ENCODE peak calls at places on chromosomes 16 and 17, in ten cellular contexts. One of them, this sample, is unnamed.

GRCh38 chr16:68234188-68235104 is 1.5 kb downstream of the ESRP2 start:
- DNase-seq in Panc1: no peak
- DNase-seq in SK-N-SH: no peak
- DNase-seq in sigmoid colon: peak; percentile 67
- DNase-seq in upper lobe of left lung: peak; percentile 40
- DNase-seq in stomach: peak; percentile 99
- DNase-seq in spleen: no peak
- DNase-seq in H1: no peak
- DNase-seq in endothelial cell of umbilical vein: no peak
- DNase-seq in SK-N-MC: no peak
- DNase-seq in this sample: peak; percentile 97

GRCh38 chr16:19716183-19716582 is 1.8 kb downstream of the KNOP1 start:
- DNase-seq in sigmoid colon: no peak
- DNase-seq in spleen: no peak
- DNase-seq in SK-N-SH: no peak
- DNase-seq in H1: no peak
- DNase-seq in upper lobe of left lung: no peak
- DNase-seq in stomach: no peak
- DNase-seq in SK-N-MC: no peak
- DNase-seq in endothelial cell of umbilical vein: no peak
- DNase-seq in Panc1: no peak
- DNase-seq in this sample: peak; percentile 63

GRCh38 chr16:31295206-31295605 is 35.4 kb downstream of the ITGAM start:
- DNase-seq in Panc1: no peak
- DNase-seq in stomach: no peak
- DNase-seq in SK-N-SH: no peak
- DNase-seq in spleen: no peak
- DNase-seq in upper lobe of left lung: no peak
- DNase-seq in H1: no peak
- DNase-seq in endothelial cell of umbilical vein: no peak
- DNase-seq in SK-N-MC: no peak
- DNase-seq in sigmoid colon: no peak
- DNase-seq in this sample: no peak

GRCh38 chr17:82734987-82735866 is at the start of gene FN3K:
- DNase-seq in Panc1: no peak
- DNase-seq in sigmoid colon: peak; percentile 92
- DNase-seq in SK-N-MC: no peak
- DNase-seq in endothelial cell of umbilical vein: peak; percentile 64
- DNase-seq in upper lobe of left lung: peak; percentile 94
- DNase-seq in stomach: peak; percentile 74
- DNase-seq in SK-N-SH: peak; percentile 97
- DNase-seq in H1: no peak
- DNase-seq in spleen: peak; percentile 80
- DNase-seq in this sample: peak; percentile 73

GRCh38 chr17:1298616-1299015 is 19.2 kb downstream of the TRARG1 start:
- DNase-seq in SK-N-MC: no peak
- DNase-seq in Panc1: no peak
- DNase-seq in spleen: no peak
- DNase-seq in stomach: no peak
- DNase-seq in sigmoid colon: no peak
- DNase-seq in endothelial cell of umbilical vein: no peak
- DNase-seq in H1: peak; percentile 33
- DNase-seq in SK-N-SH: no peak
- DNase-seq in upper lobe of left lung: peak; percentile 81
- DNase-seq in this sample: no peak

GRCh38 chr16:19085679-19086200 is 18.3 kb downstream of the COQ7 start:
- DNase-seq in spleen: no peak
- DNase-seq in SK-N-MC: no peak
- DNase-seq in H1: no peak
- DNase-seq in stomach: peak; percentile 49
- DNase-seq in SK-N-SH: peak; percentile 22
- DNase-seq in sigmoid colon: no peak
- DNase-seq in upper lobe of left lung: no peak
- DNase-seq in endothelial cell of umbilical vein: peak; percentile 54
- DNase-seq in Panc1: no peak
- DNase-seq in this sample: peak; percentile 64

GRCh38 chr16:85057212-85057889 is 29.8 kb downstream of the KIAA0513 start:
- DNase-seq in endothelial cell of umbilical vein: no peak
- DNase-seq in SK-N-SH: no peak
- DNase-seq in Panc1: no peak
- DNase-seq in H1: no peak
- DNase-seq in SK-N-MC: no peak
- DNase-seq in sigmoid colon: no peak
- DNase-seq in spleen: no peak
- DNase-seq in upper lobe of left lung: no peak
- DNase-seq in stomach: peak; percentile 42
- DNase-seq in this sample: no peak

GRCh38 chr17:17134952-17135340 is 71.2 kb downstream of the PLD6 start:
- DNase-seq in upper lobe of left lung: no peak
- DNase-seq in SK-N-SH: no peak
- DNase-seq in H1: no peak
- DNase-seq in stomach: no peak
- DNase-seq in spleen: no peak
- DNase-seq in sigmoid colon: no peak
- DNase-seq in SK-N-MC: no peak
- DNase-seq in endothelial cell of umbilical vein: no peak
- DNase-seq in Panc1: no peak
- DNase-seq in this sample: no peak

GRCh38 chr17:63675607-63676539 is 24.1 kb downstream of the LIMD2 start:
- DNase-seq in sigmoid colon: peak; percentile 84
- DNase-seq in Panc1: no peak
- DNase-seq in H1: no peak
- DNase-seq in stomach: peak; percentile 93
- DNase-seq in upper lobe of left lung: no peak
- DNase-seq in spleen: no peak
- DNase-seq in SK-N-SH: peak; percentile 85
- DNase-seq in endothelial cell of umbilical vein: peak; percentile 99
- DNase-seq in SK-N-MC: no peak
- DNase-seq in this sample: peak; percentile 86

GRCh38 chr16:47019563-47019962 is 46.1 kb upstream of the DNAJA2 start:
- DNase-seq in Panc1: no peak
- DNase-seq in spleen: no peak
- DNase-seq in upper lobe of left lung: no peak
- DNase-seq in SK-N-MC: no peak
- DNase-seq in endothelial cell of umbilical vein: peak; percentile 34
- DNase-seq in sigmoid colon: no peak
- DNase-seq in SK-N-SH: no peak
- DNase-seq in H1: no peak
- DNase-seq in stomach: no peak
- DNase-seq in this sample: no peak

GRCh38 chr17:82320956-82321927 is 3.8 kb upstream of the CD7 start:
- DNase-seq in Panc1: no peak
- DNase-seq in SK-N-MC: no peak
- DNase-seq in SK-N-SH: peak; percentile 95
- DNase-seq in endothelial cell of umbilical vein: no peak
- DNase-seq in spleen: peak; percentile 90
- DNase-seq in sigmoid colon: no peak
- DNase-seq in stomach: no peak
- DNase-seq in upper lobe of left lung: peak; percentile 94
- DNase-seq in H1: no peak
- DNase-seq in this sample: peak; percentile 40

GRCh38 chr17:81581758-81582157 is 29.6 kb upstream of the FAAP100 start:
- DNase-seq in SK-N-MC: no peak
- DNase-seq in upper lobe of left lung: no peak
- DNase-seq in endothelial cell of umbilical vein: no peak
- DNase-seq in Panc1: no peak
- DNase-seq in SK-N-SH: no peak
- DNase-seq in spleen: no peak
- DNase-seq in sigmoid colon: no peak
- DNase-seq in H1: no peak
- DNase-seq in stomach: no peak
- DNase-seq in this sample: no peak

GRCh38 chr17:65594585-65594940 is 33.1 kb upstream of the AXIN2 start:
- DNase-seq in spleen: no peak
- DNase-seq in sigmoid colon: no peak
- DNase-seq in H1: no peak
- DNase-seq in Panc1: no peak
- DNase-seq in SK-N-SH: no peak
- DNase-seq in endothelial cell of umbilical vein: no peak
- DNase-seq in upper lobe of left lung: no peak
- DNase-seq in SK-N-MC: no peak
- DNase-seq in stomach: no peak
- DNase-seq in this sample: no peak

GRCh38 chr17:74379495-74380085 is 12.3 kb downstream of the GPR142 start:
- DNase-seq in sigmoid colon: peak; percentile 94
- DNase-seq in stomach: peak; percentile 97
- DNase-seq in SK-N-MC: peak; percentile 32
- DNase-seq in spleen: peak; percentile 97
- DNase-seq in Panc1: no peak
- DNase-seq in endothelial cell of umbilical vein: peak; percentile 64
- DNase-seq in SK-N-SH: peak; percentile 98
- DNase-seq in upper lobe of left lung: peak; percentile 91
- DNase-seq in H1: peak; percentile 75
- DNase-seq in this sample: peak; percentile 95

GRCh38 chr17:74380959-74381808 is 13.9 kb downstream of the GPR142 start:
- DNase-seq in spleen: no peak
- DNase-seq in H1: no peak
- DNase-seq in upper lobe of left lung: no peak
- DNase-seq in sigmoid colon: no peak
- DNase-seq in SK-N-SH: no peak
- DNase-seq in endothelial cell of umbilical vein: no peak
- DNase-seq in SK-N-MC: no peak
- DNase-seq in stomach: no peak
- DNase-seq in Panc1: no peak
- DNase-seq in this sample: peak; percentile 30

GRCh38 chr17:74383140-74383539 is 15.8 kb downstream of the GPR142 start:
- DNase-seq in endothelial cell of umbilical vein: no peak
- DNase-seq in SK-N-MC: no peak
- DNase-seq in Panc1: no peak
- DNase-seq in stomach: no peak
- DNase-seq in spleen: no peak
- DNase-seq in SK-N-SH: no peak
- DNase-seq in upper lobe of left lung: no peak
- DNase-seq in sigmoid colon: no peak
- DNase-seq in H1: no peak
- DNase-seq in this sample: no peak

GRCh38 chr17:74385201-74385600 is 17.9 kb downstream of the GPR142 start:
- DNase-seq in sigmoid colon: no peak
- DNase-seq in Panc1: no peak
- DNase-seq in SK-N-MC: no peak
- DNase-seq in stomach: no peak
- DNase-seq in H1: no peak
- DNase-seq in endothelial cell of umbilical vein: no peak
- DNase-seq in spleen: no peak
- DNase-seq in upper lobe of left lung: no peak
- DNase-seq in SK-N-SH: no peak
- DNase-seq in this sample: no peak

GRCh38 chr17:74380086-74380958 is 13.0 kb downstream of the GPR142 start:
- DNase-seq in spleen: no peak
- DNase-seq in SK-N-SH: no peak
- DNase-seq in sigmoid colon: no peak
- DNase-seq in H1: no peak
- DNase-seq in upper lobe of left lung: no peak
- DNase-seq in SK-N-MC: no peak
- DNase-seq in stomach: peak; percentile 70
- DNase-seq in endothelial cell of umbilical vein: no peak
- DNase-seq in Panc1: no peak
- DNase-seq in this sample: peak; percentile 68
- TF ChIP-seq POLR2AphosphoS5 in spleen: no peak
- TF ChIP-seq POLR2AphosphoS5 in SK-N-SH: no peak
- TF ChIP-seq POLR2AphosphoS5 in sigmoid colon: no peak
- TF ChIP-seq POLR2AphosphoS5 in H1: no peak
- TF ChIP-seq POLR2AphosphoS5 in upper lobe of left lung: no peak
- TF ChIP-seq POLR2AphosphoS5 in SK-N-MC: no peak
- TF ChIP-seq POLR2AphosphoS5 in stomach: peak; percentile 56
- TF ChIP-seq POLR2AphosphoS5 in endothelial cell of umbilical vein: no peak
- TF ChIP-seq POLR2AphosphoS5 in Panc1: no peak
- TF ChIP-seq POLR2AphosphoS5 in this sample: peak; percentile 12

GRCh38 chr17:3916013-3916696 is at the start of gene P2RX1:
- DNase-seq in endothelial cell of umbilical vein: no peak
- DNase-seq in spleen: peak; percentile 90
- DNase-seq in sigmoid colon: no peak
- DNase-seq in SK-N-SH: no peak
- DNase-seq in Panc1: no peak
- DNase-seq in stomach: peak; percentile 60
- DNase-seq in SK-N-MC: no peak
- DNase-seq in H1: no peak
- DNase-seq in upper lobe of left lung: peak; percentile 79
- DNase-seq in this sample: peak; percentile 79
- H3K4me3 ChIP-seq in endothelial cell of umbilical vein: no peak within 1 kb of the TSS
- H3K4me3 ChIP-seq in spleen: peak within 1 kb of the TSS; percentile 40
- H3K4me3 ChIP-seq in sigmoid colon: peak within 1 kb of the TSS; percentile 35
- H3K4me3 ChIP-seq in SK-N-SH: no peak within 1 kb of the TSS
- H3K4me3 ChIP-seq in Panc1: no peak within 1 kb of the TSS
- H3K4me3 ChIP-seq in stomach: peak within 1 kb of the TSS; percentile 11
- H3K4me3 ChIP-seq in SK-N-MC: no peak within 1 kb of the TSS
- H3K4me3 ChIP-seq in H1: no peak within 1 kb of the TSS
- H3K4me3 ChIP-seq in upper lobe of left lung: no peak within 1 kb of the TSS
- H3K4me3 ChIP-seq in this sample: no peak within 1 kb of the TSS

GRCh38 chr17:78013683-78014467 is 55.4 kb downstream of the TNRC6C start:
- DNase-seq in spleen: no peak
- DNase-seq in SK-N-SH: peak; percentile 71
- DNase-seq in stomach: peak; percentile 40
- DNase-seq in H1: no peak
- DNase-seq in Panc1: peak; percentile 33
- DNase-seq in sigmoid colon: peak; percentile 72
- DNase-seq in SK-N-MC: peak; percentile 66
- DNase-seq in endothelial cell of umbilical vein: peak; percentile 74
- DNase-seq in upper lobe of left lung: no peak
- DNase-seq in this sample: peak; percentile 48
- TF ChIP-seq POLR2AphosphoS5 in spleen: no peak
- TF ChIP-seq POLR2AphosphoS5 in SK-N-SH: no peak
- TF ChIP-seq POLR2AphosphoS5 in stomach: no peak
- TF ChIP-seq POLR2AphosphoS5 in H1: no peak
- TF ChIP-seq POLR2AphosphoS5 in Panc1: no peak
- TF ChIP-seq POLR2AphosphoS5 in sigmoid colon: no peak
- TF ChIP-seq POLR2AphosphoS5 in SK-N-MC: no peak
- TF ChIP-seq POLR2AphosphoS5 in endothelial cell of umbilical vein: no peak
- TF ChIP-seq POLR2AphosphoS5 in upper lobe of left lung: no peak
- TF ChIP-seq POLR2AphosphoS5 in this sample: no peak

GRCh38 chr17:32281011-32281451 is 15.4 kb downstream of the RHBDL3 start:
- DNase-seq in SK-N-SH: no peak
- DNase-seq in H1: no peak
- DNase-seq in Panc1: no peak
- DNase-seq in endothelial cell of umbilical vein: peak; percentile 47
- DNase-seq in upper lobe of left lung: peak; percentile 54
- DNase-seq in sigmoid colon: no peak
- DNase-seq in SK-N-MC: no peak
- DNase-seq in spleen: no peak
- DNase-seq in stomach: peak; percentile 43
- DNase-seq in this sample: no peak

GRCh38 chr17:32278815-32279214 is 13.2 kb downstream of the RHBDL3 start:
- DNase-seq in SK-N-MC: no peak
- DNase-seq in endothelial cell of umbilical vein: no peak
- DNase-seq in SK-N-SH: no peak
- DNase-seq in stomach: no peak
- DNase-seq in Panc1: no peak
- DNase-seq in spleen: no peak
- DNase-seq in sigmoid colon: no peak
- DNase-seq in upper lobe of left lung: no peak
- DNase-seq in H1: no peak
- DNase-seq in this sample: no peak

GRCh38 chr17:32283745-32284207 is 18.1 kb downstream of the RHBDL3 start:
- DNase-seq in stomach: no peak
- DNase-seq in sigmoid colon: no peak
- DNase-seq in spleen: no peak
- DNase-seq in SK-N-SH: no peak
- DNase-seq in Panc1: no peak
- DNase-seq in H1: no peak
- DNase-seq in endothelial cell of umbilical vein: no peak
- DNase-seq in upper lobe of left lung: peak; percentile 54
- DNase-seq in SK-N-MC: no peak
- DNase-seq in this sample: no peak

GRCh38 chr17:32277284-32277683 is 11.7 kb downstream of the RHBDL3 start:
- DNase-seq in stomach: no peak
- DNase-seq in SK-N-MC: no peak
- DNase-seq in sigmoid colon: no peak
- DNase-seq in endothelial cell of umbilical vein: no peak
- DNase-seq in SK-N-SH: no peak
- DNase-seq in upper lobe of left lung: no peak
- DNase-seq in H1: no peak
- DNase-seq in Panc1: no peak
- DNase-seq in spleen: no peak
- DNase-seq in this sample: no peak

GRCh38 chr17:32279933-32280716 is 14.5 kb downstream of the RHBDL3 start:
- DNase-seq in stomach: no peak
- DNase-seq in endothelial cell of umbilical vein: no peak
- DNase-seq in H1: no peak
- DNase-seq in upper lobe of left lung: peak; percentile 51
- DNase-seq in SK-N-MC: no peak
- DNase-seq in spleen: no peak
- DNase-seq in sigmoid colon: no peak
- DNase-seq in Panc1: no peak
- DNase-seq in SK-N-SH: no peak
- DNase-seq in this sample: no peak
- H3K4me3 ChIP-seq in stomach: no peak overlapping the region
- H3K4me3 ChIP-seq in endothelial cell of umbilical vein: no peak overlapping the region
- H3K4me3 ChIP-seq in H1: peak overlapping the region; percentile 22
- H3K4me3 ChIP-seq in upper lobe of left lung: no peak overlapping the region
- H3K4me3 ChIP-seq in SK-N-MC: no peak overlapping the region
- H3K4me3 ChIP-seq in spleen: no peak overlapping the region
- H3K4me3 ChIP-seq in sigmoid colon: no peak overlapping the region
- H3K4me3 ChIP-seq in Panc1: no peak overlapping the region
- H3K4me3 ChIP-seq in SK-N-SH: no peak overlapping the region
- H3K4me3 ChIP-seq in this sample: no peak overlapping the region